ENCODE peak calls at places on chromosomes 4 and X, in nine cellular contexts. P is stimulated activated CD4-positive, alpha-beta T cell treated with anti-CD3 and anti-CD28 coated beads, Interleukin-12 subunit alpha, Interleukin-12 subunit beta, amount 100 ng/mL, for 4 hours; I is posterior vena cava; E is IMR-90; Z is Peyer's patch; D is AG04449; F is Right ventricle myocardium superior; O is NCI-H1092 treated with DMSO at 0.1 percent for 48 hours; U is cerebellar nuclear complex. N is an unnamed sample.

GRCh38 chr4:185839770-185840169 is 27.8 kb upstream of the SORBS2 start:
- DNase-seq in D (no peak), O (no peak), P (no peak), F (no peak), E (peak), U (no peak), I (no peak), Z (no peak), N (no peak)

GRCh38 chrX:45353462-45353861 is 152.8 kb upstream of the DIPK2B start:
- DNase-seq in I (no peak), E (no peak), F (no peak), U (no peak), O (no peak), Z (no peak), P (no peak), D (no peak), N (no peak)

GRCh38 chr4:2348786-2349185 is 69.7 kb downstream of the ZFYVE28 start:
- DNase-seq in U (no peak), F (no peak), O (no peak), E (no peak), I (no peak), Z (no peak), P (no peak), D (no peak), N (no peak)

GRCh38 chr4:94244087-94244828 is 36.6 kb downstream of the SMARCAD1 start:
- DNase-seq in O (no peak), U (no peak), F (no peak), Z (no peak), E (no peak), I (no peak), D (no peak), P (no peak), N (no peak)

GRCh38 chr4:139833131-139833930 is 167.7 kb downstream of the MGST2 start:
- DNase-seq in D (no peak), P (no peak), F (no peak), I (no peak), E (no peak), U (no peak), Z (no peak), O (peak), N (no peak)

GRCh38 chr4:167435786-167436185 is 201.5 kb upstream of the SPOCK3 start:
- DNase-seq in D (no peak), U (no peak), P (no peak), I (no peak), O (no peak), E (no peak), Z (no peak), F (no peak), N (no peak)

GRCh38 chrX:103554687-103555417 is 30.5 kb upstream of the TCEAL4 start:
- DNase-seq in Z (peak), D (no peak), F (peak), I (peak), U (peak), E (peak), P (peak), O (no peak), N (no peak)

GRCh38 chr4:173516621-173517612 is 13.1 kb downstream of the HAND2 start:
- DNase-seq in U (no peak), P (no peak), O (no peak), I (no peak), D (no peak), E (no peak), Z (no peak), F (no peak), N (no peak)

GRCh38 chr4:64144994-64145393 is 264.3 kb downstream of the TECRL start:
- DNase-seq in U (no peak), E (no peak), F (no peak), D (no peak), O (peak), P (no peak), Z (no peak), I (no peak), N (no peak)

GRCh38 chrX:40470830-40471429 is 109.8 kb upstream of the ATP6AP2 start:
- DNase-seq in F (no peak), P (no peak), O (no peak), U (no peak), D (no peak), Z (no peak), I (no peak), E (no peak), N (no peak)

GRCh38 chrX:3175659-3176438 is 134.6 kb downstream of the ARSF start:
- DNase-seq in D (no peak), E (peak), F (no peak), O (no peak), Z (no peak), I (no peak), U (no peak), P (no peak), N (peak)

GRCh38 chr4:3251691-3252479 is 2.9 kb downstream of the MSANTD1 start:
- DNase-seq in F (peak), E (no peak), U (no peak), D (no peak), Z (no peak), I (peak), P (no peak), O (no peak), N (no peak)

GRCh38 chr4:184413227-184414064 is 60.9 kb downstream of the IRF2 start:
- DNase-seq in I (no peak), O (no peak), U (no peak), P (no peak), D (no peak), E (no peak), F (no peak), Z (no peak), N (no peak)

GRCh38 chrX:29858714-29859113 is 356.6 kb upstream of the MAGEB2 start:
- DNase-seq in U (no peak), D (no peak), P (no peak), I (no peak), E (peak), O (no peak), Z (no peak), F (no peak), N (peak)

GRCh38 chrX:1727531-1728027 is 112.7 kb downstream of the ASMT start:
- DNase-seq in F (no peak), Z (no peak), U (no peak), P (no peak), E (no peak), D (peak), O (no peak), I (no peak), N (no peak)

GRCh38 chrX:46044486-46044885 is 500.7 kb downstream of the ZNF674 start:
- DNase-seq in F (no peak), I (no peak), E (no peak), P (no peak), U (no peak), D (no peak), O (no peak), Z (no peak), N (no peak)

GRCh38 chr4:122412547-122412946 is 33.7 kb downstream of the ADAD1 start:
- DNase-seq in O (no peak), F (no peak), U (no peak), P (no peak), I (no peak), D (no peak), Z (no peak), E (peak), N (no peak)

GRCh38 chr4:119898211-119898610 is 168.4 kb downstream of the MAD2L1 start:
- DNase-seq in Z (no peak), E (no peak), P (no peak), F (no peak), U (no peak), O (no peak), I (no peak), D (no peak), N (no peak)

GRCh38 chrX:21873063-21873785 is 17.4 kb downstream of the YY2 start:
- DNase-seq in E (peak), U (no peak), D (no peak), I (no peak), Z (no peak), O (no peak), P (no peak), F (no peak), N (no peak)

GRCh38 chr4:166017804-166018203 is 144.8 kb downstream of the TLL1 start:
- DNase-seq in O (no peak), F (no peak), I (no peak), D (no peak), P (no peak), Z (no peak), U (no peak), E (no peak), N (no peak)

GRCh38 chr4:158459085-158459820 is 62.4 kb upstream of the RXFP1 start:
- DNase-seq in O (no peak), Z (no peak), I (no peak), E (no peak), D (no peak), F (no peak), P (no peak), U (no peak), N (no peak)

GRCh38 chr4:25939330-25939729 is 25.3 kb downstream of the SMIM20 start:
- DNase-seq in D (no peak), Z (no peak), E (no peak), F (no peak), O (no peak), U (no peak), I (no peak), P (no peak), N (no peak)

GRCh38 chr4:78002260-78002659 is 54.9 kb upstream of the FRAS1 start:
- DNase-seq in Z (no peak), O (no peak), P (no peak), U (no peak), D (no peak), I (no peak), E (no peak), F (no peak), N (no peak)

GRCh38 chr4:55851885-55852284 is 1.6 kb upstream of the EXOC1 start:
- DNase-seq in I (no peak), E (no peak), U (no peak), D (no peak), F (no peak), Z (no peak), O (no peak), P (no peak), N (no peak)

GRCh38 chr4:184349283-184350039 is 124.9 kb downstream of the IRF2 start:
- DNase-seq in O (no peak), U (no peak), D (no peak), Z (no peak), E (no peak), I (no peak), F (no peak), P (no peak), N (no peak)

GRCh38 chr4:86302242-86302641 is 57.6 kb downstream of the MAPK10 start:
- DNase-seq in O (peak), I (no peak), D (no peak), E (peak), Z (no peak), U (peak), P (no peak), F (no peak), N (no peak)

GRCh38 chr4:82045267-82045666 is 328.5 kb downstream of the HNRNPD start:
- DNase-seq in Z (no peak), U (no peak), F (no peak), E (no peak), O (no peak), D (no peak), I (no peak), P (no peak), N (no peak)

GRCh38 chr4:90328558-90328957 is 201.4 kb downstream of the CCSER1 start:
- DNase-seq in O (peak), D (no peak), F (peak), P (no peak), Z (no peak), U (no peak), I (no peak), E (peak), N (no peak)

N was measured in GM04503.